ENCODE peak calls at places on chromosomes 2 and 18, in nine cellular contexts. Y is heart left ventricle, C is AG09319, K is mammary epithelial cell, I is HCT116, T is gastrocnemius medialis, O is Calu3, R is RWPE1, V is fibroblast of mammary gland. X is an unnamed sample.

GRCh38 chr2:99602475-99602874 is 112.7 kb upstream of the REV1 start:
- DNase-seq in Y (no peak), C (no peak), K (no peak), I (no peak), T (no peak), O (no peak), R (no peak), V (peak), X (no peak)

GRCh38 chr2:145654746-145655145 is 1134.8 kb upstream of the ZEB2 start:
- DNase-seq in Y (no peak), C (no peak), K (no peak), I (no peak), T (no peak), O (no peak), R (no peak), V (peak), X (no peak)

GRCh38 chr2:5549061-5549601 is 143.1 kb upstream of the SOX11 start:
- DNase-seq in Y (no peak), C (no peak), K (no peak), I (no peak), T (no peak), O (no peak), R (no peak), V (no peak), X (no peak)

GRCh38 chr2:5373200-5373599 is 319.0 kb upstream of the SOX11 start:
- DNase-seq in Y (no peak), C (no peak), K (no peak), I (no peak), T (no peak), O (no peak), R (no peak), V (no peak), X (no peak)

GRCh38 chr2:33412920-33413319 is 63.5 kb upstream of the RASGRP3 start:
- DNase-seq in Y (no peak), C (no peak), K (peak), I (peak), T (no peak), O (peak), R (peak), V (peak), X (peak)

GRCh38 chr2:118059919-118060478 is 28.3 kb upstream of the INSIG2 start:
- DNase-seq in Y (no peak), C (peak), K (peak), I (no peak), T (no peak), O (no peak), R (no peak), V (peak), X (no peak)

GRCh38 chr18:69490813-69491212 is 90.1 kb downstream of the DOK6 start:
- DNase-seq in Y (peak), C (no peak), K (no peak), I (no peak), T (no peak), O (no peak), R (no peak), V (peak), X (no peak)

GRCh38 chr2:216478151-216478550 is 20.5 kb upstream of the RPL37A start:
- DNase-seq in Y (no peak), C (no peak), K (peak), I (peak), T (no peak), O (peak), R (peak), V (peak), X (no peak)

GRCh38 chr2:70726947-70727725 is 40.9 kb downstream of the ADD2 start:
- DNase-seq in Y (no peak), C (no peak), K (peak), I (peak), T (no peak), O (no peak), R (peak), V (peak), X (no peak)

GRCh38 chr2:100643906-100644501 is 81.2 kb downstream of the PDCL3 start:
- DNase-seq in Y (no peak), C (no peak), K (no peak), I (no peak), T (no peak), O (no peak), R (no peak), V (no peak), X (no peak)

DNA sequence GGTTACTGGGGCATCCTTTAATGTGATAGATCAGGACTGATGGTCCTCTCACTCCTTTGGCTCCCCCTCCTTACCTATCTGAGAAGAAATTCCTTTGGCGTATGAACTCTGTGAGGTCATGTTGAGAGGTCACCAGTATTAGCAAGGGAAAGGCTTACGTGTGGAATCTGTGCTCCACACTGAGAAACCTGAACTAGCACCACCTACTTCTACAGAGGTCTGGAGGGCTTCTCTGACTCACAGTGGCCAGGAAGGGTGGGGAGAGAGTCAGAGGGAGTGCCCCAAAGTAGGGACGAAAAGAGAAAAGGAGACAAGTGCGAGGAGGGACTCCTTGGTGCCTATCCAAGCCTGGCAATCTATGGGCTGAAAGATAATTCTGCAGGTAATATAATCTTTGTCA is 348.6 kb downstream of the TNS1 start:
- DNase-seq in Y (no peak), C (no peak), K (no peak), I (no peak), T (no peak), O (no peak), R (no peak), V (no peak), X (no peak)
- TF ChIP-seq CTCF in Y (no peak), C (no peak), K (no peak), I (no peak), T (no peak), O (no peak), R (no peak), V (no peak), X (no peak)

GRCh38 chr2:17326717-17327116 is 191.5 kb downstream of the RAD51AP2 start:
- DNase-seq in Y (no peak), C (no peak), K (no peak), I (no peak), T (no peak), O (no peak), R (no peak), V (no peak), X (no peak)
- TF ChIP-seq CTCF in Y (no peak), C (no peak), K (no peak), I (no peak), T (no peak), O (no peak), R (no peak), V (no peak), X (no peak)

GRCh38 chr2:174033163-174033550 is 68.0 kb upstream of the SP3 start:
- DNase-seq in Y (no peak), C (no peak), K (no peak), I (no peak), T (no peak), O (no peak), R (no peak), V (no peak), X (no peak)

GRCh38 chr2:174035117-174035516 is 69.9 kb upstream of the SP3 start:
- DNase-seq in Y (no peak), C (no peak), K (no peak), I (no peak), T (no peak), O (no peak), R (no peak), V (peak), X (no peak)

GRCh38 chr2:174036825-174037224 is 71.7 kb upstream of the SP3 start:
- DNase-seq in Y (no peak), C (no peak), K (no peak), I (no peak), T (no peak), O (no peak), R (no peak), V (no peak), X (no peak)

GRCh38 chr2:174038472-174038871 is 73.3 kb upstream of the SP3 start:
- DNase-seq in Y (no peak), C (no peak), K (no peak), I (no peak), T (no peak), O (no peak), R (no peak), V (no peak), X (peak)

GRCh38 chr2:174035981-174036742 is 71.0 kb upstream of the SP3 start:
- DNase-seq in Y (no peak), C (no peak), K (peak), I (no peak), T (peak), O (no peak), R (no peak), V (peak), X (no peak)
- TF ChIP-seq CTCF in Y (no peak), C (peak), K (peak), I (peak), T (peak), O (no peak), R (no peak), V (peak), X (no peak)

GRCh38 chr18:43661570-43661969 is 384.3 kb upstream of the SYT4 start:
- DNase-seq in Y (no peak), C (no peak), K (peak), I (no peak), T (no peak), O (peak), R (peak), V (peak), X (peak)
- TF ChIP-seq CTCF in Y (peak), C (peak), K (peak), I (no peak), T (no peak), O (peak), R (peak), V (peak), X (peak)

DNA sequence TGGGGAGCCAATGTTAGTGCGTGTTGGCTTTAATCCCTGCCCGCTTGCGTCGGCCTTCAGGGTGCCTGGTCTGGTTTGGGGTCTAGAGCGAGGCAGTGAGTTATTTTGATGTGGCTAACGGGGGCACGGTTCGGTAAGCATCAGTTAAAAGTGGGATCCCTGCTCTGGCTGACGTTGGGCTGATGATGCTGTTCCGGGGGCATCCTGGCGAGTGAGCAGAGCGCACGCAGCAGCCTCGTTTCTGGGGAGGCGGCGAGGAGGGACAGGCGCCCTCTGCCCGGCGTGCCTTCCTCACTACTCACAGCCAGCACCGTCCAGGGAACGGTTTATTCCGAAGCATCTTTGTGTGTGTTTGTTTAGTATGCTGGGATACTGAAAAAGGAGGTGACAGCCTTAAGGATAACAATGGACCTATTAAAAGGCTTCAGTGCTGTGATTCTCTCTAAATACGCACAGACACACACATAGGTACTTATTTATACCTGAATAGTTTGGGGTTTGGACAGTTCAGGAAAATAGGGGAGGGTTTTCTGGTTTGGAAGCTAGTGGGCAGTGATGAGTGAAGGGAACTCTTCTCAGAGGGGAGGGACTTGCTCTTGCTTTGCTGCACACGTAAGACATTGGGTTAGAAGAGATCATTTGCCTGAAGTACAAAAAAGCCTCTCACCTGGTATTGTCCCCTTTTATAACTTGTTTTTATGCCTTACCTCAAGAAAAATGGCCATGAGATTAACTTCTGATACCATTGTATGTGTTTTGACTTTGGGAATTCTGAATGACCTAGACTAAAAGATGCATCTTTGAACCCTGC is 2.1 kb downstream of the CRIM1 start:
- DNase-seq in Y (peak), C (no peak), K (peak), I (peak), T (peak), O (peak), R (no peak), V (peak), X (no peak)
- TF ChIP-seq CTCF in Y (peak), C (peak), K (peak), I (peak), T (peak), O (peak), R (peak), V (peak), X (no peak)

DNA sequence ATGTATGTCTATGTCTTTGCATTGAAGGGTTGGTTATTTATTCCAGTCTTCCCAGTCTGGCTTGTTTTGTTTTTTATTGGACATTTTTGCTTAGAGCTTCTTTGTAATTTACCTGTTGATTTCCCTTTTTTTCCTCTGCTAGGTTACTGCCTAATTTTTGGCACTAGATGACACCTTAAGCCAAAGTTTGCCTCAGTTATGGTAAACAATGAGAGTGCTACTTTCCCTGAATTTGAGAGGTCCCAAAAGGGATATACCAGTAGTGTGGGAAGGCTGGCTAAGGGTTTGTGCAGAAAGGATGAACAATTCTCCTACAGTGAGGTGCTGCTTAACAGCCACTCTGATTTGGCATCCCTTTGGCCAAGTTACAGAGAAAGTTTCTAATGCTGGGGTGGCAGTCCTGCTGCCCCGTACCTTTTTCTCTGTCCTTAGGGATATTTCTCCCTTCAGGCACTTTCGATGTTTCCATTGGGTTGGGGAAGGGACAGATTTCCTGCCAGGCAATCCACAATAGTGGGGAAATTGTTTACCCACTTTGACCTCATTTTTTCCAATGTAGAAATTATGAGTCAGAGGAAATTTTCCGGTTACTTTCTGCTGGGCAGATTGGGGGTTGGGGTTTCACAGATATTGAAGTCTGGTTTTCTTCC is 354.9 kb downstream of the PTPRM start:
- DNase-seq in Y (no peak), C (peak), K (peak), I (peak), T (no peak), O (peak), R (peak), V (peak), X (no peak)
- TF ChIP-seq CTCF in Y (no peak), C (no peak), K (no peak), I (no peak), T (no peak), O (no peak), R (no peak), V (no peak), X (no peak)